ENCODE peak calls at places on chromosomes 4 and X, in seven cellular contexts. One of them, this sample, is unnamed.

GRCh38 chr4:15882675-15883086 is 55.9 kb downstream of the FGFBP1 start:
- DNase-seq in right cardiac atrium: peak
- DNase-seq in T-helper 9 cell: peak
- DNase-seq in cardiac fibroblast: peak
- DNase-seq in lung microvascular endothelial cell: peak
- DNase-seq in NCI-H1417: peak
- DNase-seq in EH: peak
- DNase-seq in this sample: peak

GRCh38 chr4:7573692-7574091 is 139.0 kb upstream of the PSAPL1 start:
- DNase-seq in lung microvascular endothelial cell: no peak
- DNase-seq in right cardiac atrium: no peak
- DNase-seq in T-helper 9 cell: no peak
- DNase-seq in cardiac fibroblast: no peak
- DNase-seq in EH: no peak
- DNase-seq in NCI-H1417: no peak
- DNase-seq in this sample: no peak

GRCh38 chr4:1205641-1206298 is 33.4 kb upstream of the SPON2 start:
- DNase-seq in NCI-H1417: no peak
- DNase-seq in cardiac fibroblast: no peak
- DNase-seq in lung microvascular endothelial cell: no peak
- DNase-seq in EH: no peak
- DNase-seq in T-helper 9 cell: no peak
- DNase-seq in right cardiac atrium: peak
- DNase-seq in this sample: no peak

GRCh38 chr4:83107636-83108035 is 6.9 kb downstream of the PLAC8 start:
- DNase-seq in lung microvascular endothelial cell: no peak
- DNase-seq in cardiac fibroblast: no peak
- DNase-seq in EH: no peak
- DNase-seq in NCI-H1417: no peak
- DNase-seq in right cardiac atrium: no peak
- DNase-seq in T-helper 9 cell: no peak
- DNase-seq in this sample: no peak

GRCh38 chrX:48831909-48832291 is 3.5 kb downstream of the PCSK1N start:
- DNase-seq in EH: no peak
- DNase-seq in lung microvascular endothelial cell: no peak
- DNase-seq in NCI-H1417: no peak
- DNase-seq in T-helper 9 cell: no peak
- DNase-seq in right cardiac atrium: no peak
- DNase-seq in cardiac fibroblast: no peak
- DNase-seq in this sample: no peak

GRCh38 chrX:3177851-3178250 is 136.6 kb downstream of the ARSF start:
- DNase-seq in NCI-H1417: no peak
- DNase-seq in T-helper 9 cell: no peak
- DNase-seq in lung microvascular endothelial cell: no peak
- DNase-seq in EH: peak
- DNase-seq in right cardiac atrium: no peak
- DNase-seq in cardiac fibroblast: peak
- DNase-seq in this sample: peak

GRCh38 chrX:1477801-1478458 is 25.2 kb upstream of the ASMTL start:
- DNase-seq in lung microvascular endothelial cell: no peak
- DNase-seq in cardiac fibroblast: no peak
- DNase-seq in EH: peak
- DNase-seq in NCI-H1417: no peak
- DNase-seq in right cardiac atrium: no peak
- DNase-seq in T-helper 9 cell: no peak
- DNase-seq in this sample: no peak

GRCh38 chr4:131054489-131055019 is 1958.6 kb downstream of the C4orf33 start:
- DNase-seq in EH: no peak
- DNase-seq in cardiac fibroblast: no peak
- DNase-seq in NCI-H1417: no peak
- DNase-seq in lung microvascular endothelial cell: no peak
- DNase-seq in T-helper 9 cell: no peak
- DNase-seq in right cardiac atrium: no peak
- DNase-seq in this sample: no peak

GRCh38 chr4:151739118-151739517 is 21.7 kb downstream of the GATB start:
- DNase-seq in right cardiac atrium: no peak
- DNase-seq in EH: no peak
- DNase-seq in T-helper 9 cell: no peak
- DNase-seq in cardiac fibroblast: no peak
- DNase-seq in lung microvascular endothelial cell: no peak
- DNase-seq in NCI-H1417: no peak
- DNase-seq in this sample: no peak

GRCh38 chr4:74874785-74875367 is 58.0 kb upstream of the PARM1 start:
- DNase-seq in lung microvascular endothelial cell: peak
- DNase-seq in EH: peak
- DNase-seq in cardiac fibroblast: peak
- DNase-seq in T-helper 9 cell: no peak
- DNase-seq in right cardiac atrium: no peak
- DNase-seq in NCI-H1417: peak
- DNase-seq in this sample: peak

GRCh38 chr4:110959041-110959643 is 336.3 kb upstream of the PITX2 start:
- DNase-seq in cardiac fibroblast: peak
- DNase-seq in lung microvascular endothelial cell: peak
- DNase-seq in EH: peak
- DNase-seq in T-helper 9 cell: no peak
- DNase-seq in NCI-H1417: no peak
- DNase-seq in right cardiac atrium: no peak
- DNase-seq in this sample: no peak

GRCh38 chrX:100643943-100644587 is at the start of gene SRPX2:
- DNase-seq in cardiac fibroblast: peak
- DNase-seq in right cardiac atrium: peak
- DNase-seq in EH: peak
- DNase-seq in lung microvascular endothelial cell: peak
- DNase-seq in NCI-H1417: no peak
- DNase-seq in T-helper 9 cell: no peak
- DNase-seq in this sample: peak

GRCh38 chr4:83599183-83599582 is 63.3 kb downstream of the GPAT3 start:
- DNase-seq in cardiac fibroblast: peak
- DNase-seq in EH: peak
- DNase-seq in T-helper 9 cell: no peak
- DNase-seq in NCI-H1417: no peak
- DNase-seq in right cardiac atrium: no peak
- DNase-seq in lung microvascular endothelial cell: peak
- DNase-seq in this sample: peak

GRCh38 chr4:72969957-72970356 is 99.6 kb downstream of the COX18 start:
- DNase-seq in NCI-H1417: no peak
- DNase-seq in T-helper 9 cell: no peak
- DNase-seq in lung microvascular endothelial cell: no peak
- DNase-seq in cardiac fibroblast: peak
- DNase-seq in EH: peak
- DNase-seq in right cardiac atrium: peak
- DNase-seq in this sample: peak

GRCh38 chr4:5712517-5712916 is 1.5 kb downstream of the EVC start:
- DNase-seq in cardiac fibroblast: peak
- DNase-seq in EH: peak
- DNase-seq in T-helper 9 cell: no peak
- DNase-seq in lung microvascular endothelial cell: peak
- DNase-seq in right cardiac atrium: no peak
- DNase-seq in NCI-H1417: no peak
- DNase-seq in this sample: peak

GRCh38 chr4:47631161-47631560 is 146.1 kb downstream of the ATP10D start:
- DNase-seq in cardiac fibroblast: no peak
- DNase-seq in EH: no peak
- DNase-seq in right cardiac atrium: no peak
- DNase-seq in T-helper 9 cell: no peak
- DNase-seq in lung microvascular endothelial cell: no peak
- DNase-seq in NCI-H1417: peak
- DNase-seq in this sample: no peak

GRCh38 chr4:73844806-73845205 is 8.3 kb upstream of the PF4V1 start:
- DNase-seq in EH: no peak
- DNase-seq in right cardiac atrium: no peak
- DNase-seq in lung microvascular endothelial cell: no peak
- DNase-seq in cardiac fibroblast: no peak
- DNase-seq in T-helper 9 cell: no peak
- DNase-seq in NCI-H1417: no peak
- DNase-seq in this sample: no peak

GRCh38 chrX:110806145-110806544 is 10.5 kb upstream of the CHRDL1 start:
- DNase-seq in T-helper 9 cell: no peak
- DNase-seq in lung microvascular endothelial cell: no peak
- DNase-seq in EH: peak
- DNase-seq in cardiac fibroblast: no peak
- DNase-seq in NCI-H1417: no peak
- DNase-seq in right cardiac atrium: no peak
- DNase-seq in this sample: no peak

GRCh38 chr4:181646864-181647263 is 596.3 kb upstream of the TENM3 start:
- DNase-seq in cardiac fibroblast: peak
- DNase-seq in T-helper 9 cell: no peak
- DNase-seq in EH: peak
- DNase-seq in right cardiac atrium: no peak
- DNase-seq in NCI-H1417: no peak
- DNase-seq in lung microvascular endothelial cell: no peak
- DNase-seq in this sample: no peak

GRCh38 chr4:94880976-94881375 is 123.2 kb downstream of the BMPR1B start:
- DNase-seq in lung microvascular endothelial cell: no peak
- DNase-seq in right cardiac atrium: no peak
- DNase-seq in T-helper 9 cell: no peak
- DNase-seq in cardiac fibroblast: no peak
- DNase-seq in NCI-H1417: no peak
- DNase-seq in EH: peak
- DNase-seq in this sample: no peak

GRCh38 chr4:41070516-41071281 is 143.6 kb downstream of the APBB2 start:
- DNase-seq in NCI-H1417: no peak
- DNase-seq in lung microvascular endothelial cell: no peak
- DNase-seq in right cardiac atrium: no peak
- DNase-seq in EH: peak
- DNase-seq in cardiac fibroblast: no peak
- DNase-seq in T-helper 9 cell: no peak
- DNase-seq in this sample: no peak

GRCh38 chrX:51742586-51742985 is 656 bp upstream of the GSPT2 start:
- DNase-seq in EH: no peak
- DNase-seq in NCI-H1417: no peak
- DNase-seq in T-helper 9 cell: no peak
- DNase-seq in lung microvascular endothelial cell: no peak
- DNase-seq in cardiac fibroblast: no peak
- DNase-seq in right cardiac atrium: peak
- DNase-seq in this sample: no peak

GRCh38 chr4:129082302-129082701 is 11.0 kb downstream of the SCLT1 start:
- DNase-seq in lung microvascular endothelial cell: no peak
- DNase-seq in cardiac fibroblast: no peak
- DNase-seq in NCI-H1417: no peak
- DNase-seq in right cardiac atrium: no peak
- DNase-seq in T-helper 9 cell: no peak
- DNase-seq in EH: no peak
- DNase-seq in this sample: no peak

GRCh38 chr4:102734591-102735385 is 26.0 kb downstream of the MANBA start:
- DNase-seq in EH: peak
- DNase-seq in T-helper 9 cell: no peak
- DNase-seq in NCI-H1417: no peak
- DNase-seq in lung microvascular endothelial cell: peak
- DNase-seq in cardiac fibroblast: peak
- DNase-seq in right cardiac atrium: no peak
- DNase-seq in this sample: no peak

GRCh38 chrX:119488749-119489148 is 20.5 kb downstream of the SLC25A5 start:
- DNase-seq in lung microvascular endothelial cell: peak
- DNase-seq in EH: peak
- DNase-seq in cardiac fibroblast: peak
- DNase-seq in NCI-H1417: peak
- DNase-seq in T-helper 9 cell: peak
- DNase-seq in right cardiac atrium: peak
- DNase-seq in this sample: peak

GRCh38 chr4:11259837-11260236 is 168.9 kb downstream of the HS3ST1 start:
- DNase-seq in right cardiac atrium: no peak
- DNase-seq in lung microvascular endothelial cell: no peak
- DNase-seq in EH: no peak
- DNase-seq in NCI-H1417: no peak
- DNase-seq in cardiac fibroblast: no peak
- DNase-seq in T-helper 9 cell: no peak
- DNase-seq in this sample: no peak

GRCh38 chrX:27966492-27966891 is 14.8 kb downstream of the DCAF8L1 start:
- DNase-seq in right cardiac atrium: no peak
- DNase-seq in NCI-H1417: no peak
- DNase-seq in lung microvascular endothelial cell: no peak
- DNase-seq in cardiac fibroblast: peak
- DNase-seq in EH: no peak
- DNase-seq in T-helper 9 cell: no peak
- DNase-seq in this sample: no peak

GRCh38 chrX:2243913-2244460 is 256.8 kb downstream of the DHRSX start:
- DNase-seq in EH: peak
- DNase-seq in T-helper 9 cell: no peak
- DNase-seq in NCI-H1417: no peak
- DNase-seq in lung microvascular endothelial cell: no peak
- DNase-seq in cardiac fibroblast: no peak
- DNase-seq in right cardiac atrium: no peak
- DNase-seq in this sample: no peak

GRCh38 chrX:44914532-44915198 is 41.7 kb downstream of the KDM6A start:
- DNase-seq in lung microvascular endothelial cell: peak
- DNase-seq in NCI-H1417: no peak
- DNase-seq in EH: peak
- DNase-seq in T-helper 9 cell: no peak
- DNase-seq in right cardiac atrium: no peak
- DNase-seq in cardiac fibroblast: peak
- DNase-seq in this sample: peak

GRCh38 chr4:103757631-103758030 is 37.8 kb upstream of the TACR3 start:
- DNase-seq in EH: no peak
- DNase-seq in NCI-H1417: no peak
- DNase-seq in cardiac fibroblast: no peak
- DNase-seq in lung microvascular endothelial cell: no peak
- DNase-seq in T-helper 9 cell: no peak
- DNase-seq in right cardiac atrium: no peak
- DNase-seq in this sample: no peak

GRCh38 chrX:41373989-41374606 is 40.1 kb downstream of the DDX3X start:
- DNase-seq in right cardiac atrium: no peak
- DNase-seq in NCI-H1417: no peak
- DNase-seq in cardiac fibroblast: no peak
- DNase-seq in T-helper 9 cell: no peak
- DNase-seq in lung microvascular endothelial cell: no peak
- DNase-seq in EH: no peak
- DNase-seq in this sample: no peak

GRCh38 chrX:18984381-18985185 is 669 bp upstream of the PHKA2 start:
- DNase-seq in NCI-H1417: peak
- DNase-seq in EH: peak
- DNase-seq in right cardiac atrium: peak
- DNase-seq in cardiac fibroblast: peak
- DNase-seq in T-helper 9 cell: peak
- DNase-seq in lung microvascular endothelial cell: peak
- DNase-seq in this sample: peak

GRCh38 chrX:10617964-10618342 is 2.4 kb downstream of the MID1 start:
- DNase-seq in NCI-H1417: no peak
- DNase-seq in T-helper 9 cell: no peak
- DNase-seq in cardiac fibroblast: peak
- DNase-seq in right cardiac atrium: no peak
- DNase-seq in lung microvascular endothelial cell: peak
- DNase-seq in EH: peak
- DNase-seq in this sample: no peak

GRCh38 chr4:2931765-2932560 is 31.2 kb downstream of the NOP14 start:
- DNase-seq in lung microvascular endothelial cell: peak
- DNase-seq in EH: no peak
- DNase-seq in right cardiac atrium: peak
- DNase-seq in NCI-H1417: no peak
- DNase-seq in T-helper 9 cell: peak
- DNase-seq in cardiac fibroblast: no peak
- DNase-seq in this sample: no peak

GRCh38 chr4:164109517-164109916 is 615.0 kb downstream of the TMA16 start:
- DNase-seq in T-helper 9 cell: no peak
- DNase-seq in NCI-H1417: no peak
- DNase-seq in right cardiac atrium: no peak
- DNase-seq in cardiac fibroblast: no peak
- DNase-seq in EH: no peak
- DNase-seq in lung microvascular endothelial cell: no peak
- DNase-seq in this sample: no peak

GRCh38 chr4:38128478-38129451 is 168.6 kb downstream of the PTTG2 start:
- DNase-seq in cardiac fibroblast: peak
- DNase-seq in EH: peak
- DNase-seq in NCI-H1417: no peak
- DNase-seq in lung microvascular endothelial cell: peak
- DNase-seq in T-helper 9 cell: peak
- DNase-seq in right cardiac atrium: no peak
- DNase-seq in this sample: no peak

GRCh38 chrX:107485019-107485418 is 35.6 kb downstream of the FRMPD3 start:
- DNase-seq in T-helper 9 cell: no peak
- DNase-seq in right cardiac atrium: no peak
- DNase-seq in EH: no peak
- DNase-seq in lung microvascular endothelial cell: no peak
- DNase-seq in NCI-H1417: no peak
- DNase-seq in cardiac fibroblast: no peak
- DNase-seq in this sample: no peak

GRCh38 chrX:40705658-40706312 is 29.6 kb downstream of the MED14 start:
- DNase-seq in EH: no peak
- DNase-seq in cardiac fibroblast: no peak
- DNase-seq in lung microvascular endothelial cell: no peak
- DNase-seq in T-helper 9 cell: no peak
- DNase-seq in NCI-H1417: no peak
- DNase-seq in right cardiac atrium: no peak
- DNase-seq in this sample: no peak